ENCODE peak calls at places on chromosomes 6 and 20, in four cellular contexts. I, D, E and P are unnamed samples.
A peak's percentile ranks its signal among the peaks of the same experiment; 100 is the strongest.

GRCh38 chr6:30683137-30683979 is 3.1 kb downstream of the PPP1R18 start:
- DNase-seq in I (no peak), D (peak; percentile 83), E (peak; percentile 72), P (no peak)

GRCh38 chr20:64156136-64156885 is 7.9 kb upstream of the MYT1 start:
- DNase-seq in I (no peak), D (no peak), E (peak; percentile 44), P (no peak)

GRCh38 chr6:107032051-107032450 is 4.1 kb downstream of the MTRES1 start:
- DNase-seq in I (no peak), D (no peak), E (no peak), P (no peak)

GRCh38 chr6:126118934-126119333 is 132.6 kb downstream of the TRMT11 start:
- DNase-seq in I (no peak), D (no peak), E (no peak), P (no peak)

GRCh38 chr6:29628419-29629281 is 4.3 kb downstream of the GABBR1 start:
- DNase-seq in I (peak; percentile 70), D (peak; percentile 90), E (peak; percentile 92), P (peak; percentile 77)

GRCh38 chr6:127481081-127481480 is 21.9 kb upstream of the KIAA0408 start:
- DNase-seq in I (no peak), D (no peak), E (no peak), P (no peak)

GRCh38 chr6:92361990-92362770 is 1057.2 kb downstream of the EPHA7 start:
- DNase-seq in I (no peak), D (peak; percentile 45), E (no peak), P (no peak)

GRCh38 chr20:37880726-37881591 is 22.0 kb upstream of the VSTM2L start:
- DNase-seq in I (no peak), D (peak; percentile 84), E (peak; percentile 75), P (no peak)

GRCh38 chr20:37567671-37568588 is 40.3 kb upstream of the BLCAP start:
- DNase-seq in I (no peak), D (no peak), E (no peak), P (no peak)

GRCh38 chr20:59171986-59172385 is 8.4 kb downstream of the ZNF831 start:
- DNase-seq in I (no peak), D (no peak), E (no peak), P (no peak)

GRCh38 chr20:25283221-25283951 is 35.5 kb downstream of the PYGB start:
- DNase-seq in I (peak; percentile 47), D (peak; percentile 72), E (peak; percentile 60), P (peak; percentile 7)

GRCh38 chr6:123668063-123668462 is 31.3 kb upstream of the TRDN start:
- DNase-seq in I (no peak), D (no peak), E (no peak), P (no peak)

GRCh38 chr6:47083586-47084047 is 41.5 kb upstream of the ADGRF1 start:
- DNase-seq in I (peak; percentile 80), D (peak; percentile 82), E (peak; percentile 98), P (peak; percentile 88)
- H3K4me1 ChIP-seq in I (peaks cover 6% of the 10 kb centered on the region), D (peaks cover 16% of the 10 kb centered on the region), E (peaks cover 21% of the 10 kb centered on the region), P (peaks cover 10% of the 10 kb centered on the region)

DNA sequence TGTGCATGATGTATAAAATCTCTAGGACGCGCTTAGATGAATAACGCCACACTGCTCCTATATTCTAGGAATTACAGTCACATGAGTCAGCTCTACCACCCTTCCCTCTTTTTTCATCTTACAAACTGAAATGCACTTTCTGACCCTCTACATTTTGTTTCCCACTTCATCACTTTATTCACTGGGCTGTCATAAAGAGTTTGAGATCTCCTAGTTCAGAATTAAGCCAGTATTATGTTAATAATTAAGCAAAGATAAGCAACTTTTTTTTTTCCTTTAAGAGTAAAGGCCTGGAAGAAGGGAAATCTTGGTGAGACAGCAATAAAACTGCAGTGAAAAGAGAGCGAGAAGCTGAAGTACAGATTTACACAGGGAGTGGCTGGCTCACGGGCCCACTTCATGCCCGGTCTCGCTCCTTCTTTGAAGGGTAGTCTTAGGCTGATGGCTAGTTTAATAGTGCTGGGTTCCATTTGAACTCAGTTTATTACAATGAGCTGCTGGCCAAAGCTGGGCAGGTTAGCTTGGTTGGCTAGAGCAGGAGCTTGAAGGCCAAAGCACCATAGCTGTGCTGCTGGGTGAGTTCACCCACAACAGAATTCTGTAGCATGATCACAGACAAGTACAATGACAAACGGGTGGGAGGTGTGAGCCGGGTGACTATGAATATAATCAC is 110.6 kb downstream of the MAP7 start:
- DNase-seq in I (no peak), D (no peak), E (no peak), P (peak; percentile 56)
- TF ChIP-seq POLR2AphosphoS5 in I (no peak), D (no peak), E (no peak), P (no peak)

DNA sequence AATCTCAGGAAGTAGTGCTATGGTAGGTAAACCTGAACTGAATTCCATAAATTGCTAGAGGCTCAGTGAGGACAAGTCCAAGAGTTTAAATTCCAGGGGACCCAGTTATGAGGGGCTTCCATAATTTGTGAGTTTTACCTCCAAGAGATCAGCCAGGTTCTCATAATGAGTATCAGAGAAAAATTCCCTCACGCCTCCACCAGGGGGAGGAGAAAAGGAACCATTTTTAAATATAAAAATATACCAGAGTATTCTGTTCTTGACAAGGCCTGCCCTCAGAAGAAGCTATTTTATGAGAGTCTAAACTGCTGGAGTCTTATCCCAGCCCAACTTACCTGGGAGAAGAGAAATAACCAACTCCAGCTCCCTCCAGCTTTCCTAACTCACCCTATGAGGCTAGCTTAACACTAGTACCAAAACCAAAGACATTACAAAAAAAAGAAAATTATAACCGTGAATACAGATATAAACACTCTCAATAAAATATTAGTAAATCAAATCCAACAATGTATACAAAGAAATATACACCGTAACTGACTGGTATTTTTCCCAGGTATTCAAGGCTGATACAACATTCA is 158.7 kb downstream of the TFAP2A start:
- DNase-seq in I (no peak), D (no peak), E (no peak), P (no peak)
- TF ChIP-seq POLR2A in I (no peak), D (no peak), E (no peak), P (no peak)

GRCh38 chr6:56729719-56730118 is 87.0 kb upstream of the DST start:
- DNase-seq in I (no peak), D (no peak), E (no peak), P (no peak)
- H3K4me1 ChIP-seq in I (no peaks in the 10 kb centered on the region), D (peaks cover 25% of the 10 kb centered on the region), E (peaks cover 71% of the 10 kb centered on the region), P (peaks cover 86% of the 10 kb centered on the region)

GRCh38 chr6:159691963-159692287 is 1.1 kb downstream of the SOD2 start:
- DNase-seq in I (no peak), D (peak; percentile 77), E (no peak), P (no peak)
- TF ChIP-seq POLR2AphosphoS5 in I (peak; percentile 31), D (no peak), E (no peak), P (no peak)

GRCh38 chr20:50193169-50193850 is 2.7 kb downstream of the CEBPB start:
- DNase-seq in I (no peak), D (no peak), E (peak; percentile 76), P (no peak)

GRCh38 chr20:50192364-50193168 is 1.9 kb downstream of the CEBPB start:
- DNase-seq in I (peak; percentile 90), D (peak; percentile 93), E (peak; percentile 96), P (peak; percentile 85)

GRCh38 chr20:50195524-50196120 is 5.0 kb downstream of the CEBPB start:
- DNase-seq in I (no peak), D (no peak), E (peak; percentile 72), P (no peak)

GRCh38 chr20:50194831-50195523 is 4.3 kb downstream of the CEBPB start:
- DNase-seq in I (no peak), D (no peak), E (peak; percentile 80), P (no peak)

DNA sequence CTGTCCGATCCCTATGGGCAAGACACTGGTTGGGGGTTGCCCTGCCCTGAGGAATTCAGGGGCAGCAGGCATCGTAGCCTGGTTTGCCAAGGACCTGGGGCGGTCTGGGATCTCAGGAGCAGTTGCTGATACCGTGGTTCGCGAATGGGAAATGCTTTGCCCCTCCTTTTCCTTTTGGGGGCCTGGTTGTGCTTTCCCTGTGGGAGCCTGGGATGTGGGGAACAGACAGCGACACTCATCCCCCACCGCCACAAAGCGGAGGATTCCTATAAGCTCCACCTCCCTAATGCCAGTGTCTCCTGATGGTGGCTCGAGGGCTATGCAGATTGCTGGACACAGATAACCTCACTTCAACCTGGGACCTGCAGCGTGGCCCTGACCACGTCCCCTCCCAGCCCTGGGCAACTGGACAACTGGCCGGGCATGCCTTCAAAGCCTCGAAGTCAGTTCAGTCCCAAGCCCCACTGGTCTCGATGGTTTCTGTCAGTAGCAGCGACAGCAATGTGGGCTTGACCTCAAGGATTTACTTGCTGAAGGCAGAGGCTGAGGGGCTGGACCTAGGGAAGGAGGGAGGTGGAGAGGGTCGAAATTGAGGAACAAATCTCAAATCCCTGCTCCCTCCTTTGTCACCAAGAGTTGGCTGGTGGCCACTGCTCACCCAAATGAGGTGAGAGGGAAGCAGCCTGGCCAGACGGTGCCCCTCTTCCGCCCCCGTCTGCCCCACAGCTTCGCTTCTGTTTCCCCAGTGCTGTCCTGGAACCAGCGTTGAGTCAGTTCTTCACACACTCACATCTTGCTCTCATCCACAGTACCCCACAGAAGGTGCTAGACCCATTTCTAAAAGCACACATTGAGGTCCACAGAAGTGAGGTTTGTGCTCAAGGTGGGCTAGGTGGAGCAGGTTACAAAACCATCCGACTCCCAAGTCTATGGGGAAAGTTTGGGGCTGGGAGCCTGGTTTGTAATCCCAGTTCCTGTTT is 3.5 kb downstream of the CEBPB start:
- DNase-seq in I (no peak), D (no peak), E (peak; percentile 82), P (no peak)
- TF ChIP-seq POLR2A in I (peak; percentile 11), D (peak; percentile 23), E (peak; percentile 1), P (no peak)

GRCh38 chr6:139373928-139374356 is 506 bp downstream of the CITED2 start:
- DNase-seq in I (no peak), D (no peak), E (no peak), P (no peak)

GRCh38 chr6:139371421-139372253 is 2.8 kb downstream of the CITED2 start:
- DNase-seq in I (no peak), D (no peak), E (no peak), P (no peak)

GRCh38 chr6:139373154-139373927 is 1.1 kb downstream of the CITED2 start:
- DNase-seq in I (peak; percentile 66), D (peak; percentile 97), E (peak; percentile 82), P (peak; percentile 74)

GRCh38 chr6:139370707-139371345 is 3.6 kb downstream of the CITED2 start:
- DNase-seq in I (no peak), D (no peak), E (no peak), P (no peak)

DNA sequence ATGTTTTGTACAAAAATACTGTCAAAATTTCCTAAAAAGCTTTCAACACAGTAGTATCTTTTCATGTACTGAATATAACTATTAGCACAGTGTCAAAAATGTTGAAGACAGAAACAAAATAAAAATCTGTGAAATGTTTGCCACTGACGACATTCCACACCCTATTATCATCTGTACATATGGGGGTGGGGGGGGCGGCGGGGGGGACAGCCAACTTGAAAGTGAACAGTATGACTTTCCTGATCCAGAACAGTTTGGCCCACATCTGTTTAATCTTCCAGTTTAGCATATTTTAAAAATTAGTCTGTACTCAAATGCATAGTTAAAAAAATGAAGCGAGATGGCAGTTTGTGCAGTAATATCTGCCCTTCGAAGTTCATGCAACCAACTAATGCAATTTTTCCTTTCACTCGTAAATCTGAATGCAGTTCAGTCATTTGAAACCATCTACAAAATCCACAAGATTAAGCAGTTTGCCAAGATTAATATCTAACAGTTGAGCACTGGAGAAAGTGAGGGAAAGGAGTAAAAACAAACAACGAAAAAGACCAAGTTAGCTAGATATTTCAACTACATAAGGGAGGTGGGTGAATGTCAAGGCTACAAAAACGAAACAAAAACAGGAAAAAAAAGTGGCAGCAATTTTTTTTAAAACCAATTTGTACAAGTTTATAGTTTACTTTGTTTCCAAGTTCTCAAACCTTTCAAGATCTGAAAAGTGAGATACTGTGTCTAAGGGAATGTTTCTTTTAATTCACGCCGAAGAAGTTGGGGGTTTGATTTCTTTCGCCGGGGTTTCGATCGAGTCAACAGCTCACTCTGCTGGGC is 1.9 kb downstream of the CITED2 start:
- DNase-seq in I (no peak), D (no peak), E (no peak), P (no peak)
- H3K4me1 ChIP-seq in I (peaks cover 5% of the 10 kb centered on the region), D (peaks cover 64% of the 10 kb centered on the region), E (peaks cover 43% of the 10 kb centered on the region), P (peaks cover 28% of the 10 kb centered on the region)